ENCODE peak calls at places on chromosomes 11 and 22, in nine cellular contexts. One of them, this sample, is unnamed. For H3K4me1, the result is how much of the 10 kb centered on the place peaks cover.

GRCh38 chr22:44074286-44074984 is 50.3 kb downstream of the PARVB start:
- DNase-seq in A549: no peak
- DNase-seq in body of pancreas: no peak
- DNase-seq in IMR-90: no peak
- DNase-seq in astrocyte: no peak
- DNase-seq in thoracic aorta: no peak
- DNase-seq in pancreas: no peak
- DNase-seq in upper lobe of left lung: peak
- DNase-seq in colonic mucosa: no peak
- DNase-seq in this sample: no peak

GRCh38 chr11:74755395-74755995 is 6.8 kb downstream of the RNF169 start:
- DNase-seq in pancreas: no peak
- DNase-seq in colonic mucosa: no peak
- DNase-seq in body of pancreas: no peak
- DNase-seq in IMR-90: peak
- DNase-seq in astrocyte: peak
- DNase-seq in thoracic aorta: no peak
- DNase-seq in A549: no peak
- DNase-seq in upper lobe of left lung: no peak
- DNase-seq in this sample: no peak

GRCh38 chr22:47371263-47372090 is 609.0 kb downstream of the TBC1D22A start:
- DNase-seq in colonic mucosa: no peak
- DNase-seq in IMR-90: no peak
- DNase-seq in A549: no peak
- DNase-seq in upper lobe of left lung: no peak
- DNase-seq in thoracic aorta: no peak
- DNase-seq in body of pancreas: no peak
- DNase-seq in astrocyte: no peak
- DNase-seq in pancreas: peak
- DNase-seq in this sample: no peak

GRCh38 chr11:72738199-72739141 is 13.7 kb downstream of the ARAP1 start:
- DNase-seq in body of pancreas: no peak
- DNase-seq in upper lobe of left lung: no peak
- DNase-seq in thoracic aorta: no peak
- DNase-seq in astrocyte: no peak
- DNase-seq in colonic mucosa: no peak
- DNase-seq in IMR-90: peak
- DNase-seq in A549: no peak
- DNase-seq in pancreas: peak
- DNase-seq in this sample: peak

GRCh38 chr11:12716816-12717215 is 42.6 kb downstream of the TEAD1 start:
- DNase-seq in upper lobe of left lung: no peak
- DNase-seq in astrocyte: no peak
- DNase-seq in colonic mucosa: no peak
- DNase-seq in pancreas: no peak
- DNase-seq in thoracic aorta: no peak
- DNase-seq in A549: no peak
- DNase-seq in IMR-90: no peak
- DNase-seq in body of pancreas: no peak
- DNase-seq in this sample: no peak

GRCh38 chr11:43835104-43835503 is 45.5 kb upstream of the ALKBH3 start:
- DNase-seq in astrocyte: no peak
- DNase-seq in thoracic aorta: no peak
- DNase-seq in body of pancreas: peak
- DNase-seq in colonic mucosa: no peak
- DNase-seq in pancreas: no peak
- DNase-seq in upper lobe of left lung: no peak
- DNase-seq in A549: no peak
- DNase-seq in IMR-90: no peak
- DNase-seq in this sample: no peak

GRCh38 chr11:13970986-13971385 is 8.5 kb downstream of the SPON1 start:
- DNase-seq in IMR-90: no peak
- DNase-seq in upper lobe of left lung: no peak
- DNase-seq in A549: peak
- DNase-seq in colonic mucosa: peak
- DNase-seq in body of pancreas: no peak
- DNase-seq in astrocyte: no peak
- DNase-seq in pancreas: no peak
- DNase-seq in thoracic aorta: no peak
- DNase-seq in this sample: no peak

GRCh38 chr11:65883058-65883761 is 3.6 kb downstream of the CTSW start:
- DNase-seq in body of pancreas: no peak
- DNase-seq in pancreas: no peak
- DNase-seq in colonic mucosa: no peak
- DNase-seq in astrocyte: no peak
- DNase-seq in A549: no peak
- DNase-seq in thoracic aorta: no peak
- DNase-seq in upper lobe of left lung: no peak
- DNase-seq in IMR-90: no peak
- DNase-seq in this sample: peak

GRCh38 chr11:95363710-95364109 is 132.7 kb upstream of the SESN3 start:
- DNase-seq in thoracic aorta: no peak
- DNase-seq in A549: no peak
- DNase-seq in body of pancreas: no peak
- DNase-seq in astrocyte: no peak
- DNase-seq in pancreas: no peak
- DNase-seq in upper lobe of left lung: no peak
- DNase-seq in IMR-90: no peak
- DNase-seq in colonic mucosa: no peak
- DNase-seq in this sample: no peak

GRCh38 chr11:111378773-111379499 is at the start of gene POU2AF1:
- DNase-seq in IMR-90: peak
- DNase-seq in pancreas: no peak
- DNase-seq in body of pancreas: no peak
- DNase-seq in A549: no peak
- DNase-seq in astrocyte: peak
- DNase-seq in upper lobe of left lung: peak
- DNase-seq in thoracic aorta: no peak
- DNase-seq in colonic mucosa: no peak
- DNase-seq in this sample: no peak

GRCh38 chr11:120611576-120611975 is 100.0 kb downstream of the GRIK4 start:
- DNase-seq in upper lobe of left lung: no peak
- DNase-seq in thoracic aorta: no peak
- DNase-seq in pancreas: no peak
- DNase-seq in body of pancreas: no peak
- DNase-seq in IMR-90: no peak
- DNase-seq in astrocyte: no peak
- DNase-seq in colonic mucosa: no peak
- DNase-seq in A549: no peak
- DNase-seq in this sample: no peak

GRCh38 chr22:31083377-31083768 is 2.3 kb downstream of the SMTN start:
- DNase-seq in pancreas: peak
- DNase-seq in body of pancreas: peak
- DNase-seq in upper lobe of left lung: no peak
- DNase-seq in A549: no peak
- DNase-seq in thoracic aorta: no peak
- DNase-seq in IMR-90: no peak
- DNase-seq in astrocyte: no peak
- DNase-seq in colonic mucosa: peak
- DNase-seq in this sample: no peak

GRCh38 chr22:29524440-29525191 is 28.9 kb downstream of the THOC5 start:
- DNase-seq in upper lobe of left lung: no peak
- DNase-seq in thoracic aorta: no peak
- DNase-seq in astrocyte: peak
- DNase-seq in pancreas: no peak
- DNase-seq in colonic mucosa: peak
- DNase-seq in body of pancreas: peak
- DNase-seq in IMR-90: peak
- DNase-seq in A549: peak
- DNase-seq in this sample: peak

GRCh38 chr11:129109701-129110100 is 82.4 kb downstream of the ARHGAP32 start:
- DNase-seq in A549: no peak
- DNase-seq in thoracic aorta: no peak
- DNase-seq in body of pancreas: no peak
- DNase-seq in colonic mucosa: no peak
- DNase-seq in pancreas: no peak
- DNase-seq in astrocyte: no peak
- DNase-seq in IMR-90: no peak
- DNase-seq in upper lobe of left lung: no peak
- DNase-seq in this sample: no peak

GRCh38 chr22:28151241-28151640 is 232.2 kb upstream of the PITPNB start:
- DNase-seq in colonic mucosa: no peak
- DNase-seq in body of pancreas: no peak
- DNase-seq in pancreas: no peak
- DNase-seq in IMR-90: no peak
- DNase-seq in upper lobe of left lung: no peak
- DNase-seq in astrocyte: no peak
- DNase-seq in thoracic aorta: no peak
- DNase-seq in A549: no peak
- DNase-seq in this sample: no peak

GRCh38 chr22:24554316-24555159 is at the start of gene GUCD1:
- DNase-seq in pancreas: peak
- DNase-seq in thoracic aorta: no peak
- DNase-seq in A549: no peak
- DNase-seq in colonic mucosa: peak
- DNase-seq in astrocyte: peak
- DNase-seq in IMR-90: peak
- DNase-seq in upper lobe of left lung: no peak
- DNase-seq in body of pancreas: peak
- DNase-seq in this sample: peak

GRCh38 chr22:20299736-20300136 is 20.1 kb downstream of the DGCR6L start:
- DNase-seq in pancreas: peak
- DNase-seq in colonic mucosa: no peak
- DNase-seq in IMR-90: peak
- DNase-seq in body of pancreas: peak
- DNase-seq in upper lobe of left lung: no peak
- DNase-seq in astrocyte: no peak
- DNase-seq in A549: no peak
- DNase-seq in thoracic aorta: no peak
- DNase-seq in this sample: no peak

DNA sequence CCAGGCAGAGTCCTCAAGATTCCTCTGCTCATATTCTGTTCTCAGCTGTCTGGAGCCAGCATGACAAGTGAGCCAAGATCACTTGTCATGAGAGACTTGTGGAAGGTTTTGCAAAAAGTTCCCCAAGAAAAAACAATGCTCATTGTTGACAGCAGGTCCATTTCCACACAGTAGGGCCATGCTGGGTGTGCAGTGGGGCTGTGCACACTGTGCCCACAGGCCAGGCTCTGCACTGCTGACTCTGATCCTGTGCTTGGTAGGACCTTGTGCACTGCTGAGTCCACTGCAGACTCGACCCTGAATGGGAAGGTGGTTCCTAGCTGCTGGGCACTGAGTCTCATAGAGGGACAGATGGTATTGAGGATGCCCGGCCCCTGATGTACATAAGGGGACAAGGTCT is 33.9 kb upstream of the IGLL5 start:
- DNase-seq in pancreas: no peak
- DNase-seq in astrocyte: no peak
- DNase-seq in colonic mucosa: no peak
- DNase-seq in A549: no peak
- DNase-seq in body of pancreas: no peak
- DNase-seq in upper lobe of left lung: no peak
- DNase-seq in IMR-90: no peak
- DNase-seq in thoracic aorta: no peak
- DNase-seq in this sample: no peak
- H3K4me1 ChIP-seq in pancreas: under half
- H3K4me1 ChIP-seq in astrocyte: under half
- H3K4me1 ChIP-seq in colonic mucosa: under half
- H3K4me1 ChIP-seq in A549: under half
- H3K4me1 ChIP-seq in body of pancreas: under half
- H3K4me1 ChIP-seq in upper lobe of left lung: under half
- H3K4me1 ChIP-seq in IMR-90: under half
- H3K4me1 ChIP-seq in thoracic aorta: under half
- H3K4me1 ChIP-seq in this sample: under half

DNA sequence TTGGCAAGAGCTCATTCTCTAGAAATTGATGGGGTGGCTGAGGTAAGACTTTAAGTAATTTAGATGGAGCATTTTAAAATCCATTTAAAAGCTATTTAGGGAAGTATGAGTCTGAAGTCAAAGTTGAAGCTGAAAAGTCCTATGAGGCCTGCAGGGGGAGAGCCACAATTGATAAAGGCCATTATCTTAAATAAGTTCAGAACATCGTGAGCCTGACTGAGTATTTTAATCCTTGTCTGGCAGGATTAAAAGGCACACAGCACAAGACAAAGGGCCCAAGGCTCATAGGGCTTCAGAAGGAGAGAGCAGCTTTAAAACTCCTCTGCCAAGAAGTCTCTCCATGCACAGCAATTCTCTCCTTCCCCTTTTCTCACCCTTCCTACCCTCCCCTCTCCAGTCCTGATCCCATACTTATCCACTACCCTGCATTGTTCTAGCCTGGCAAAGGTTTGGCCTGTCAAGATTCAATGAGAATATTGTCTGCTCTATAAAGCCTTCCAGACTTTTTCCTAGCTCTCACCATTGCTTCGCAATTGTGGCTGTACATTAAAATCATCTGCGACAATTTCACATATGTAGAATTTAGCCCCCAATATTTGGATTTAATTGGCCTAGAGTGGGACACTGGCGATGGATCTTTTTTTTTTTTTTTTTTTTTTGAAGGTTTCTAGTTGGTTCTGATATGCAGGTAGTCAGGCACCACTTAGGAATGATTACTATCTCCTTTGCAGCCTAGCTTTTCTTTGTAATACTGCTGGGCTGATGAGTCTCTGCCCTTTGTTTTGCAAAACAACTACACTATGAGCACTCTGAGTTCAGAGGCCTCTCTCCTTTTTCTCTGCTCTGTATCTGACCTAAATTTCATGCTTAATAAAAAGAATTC is 1312.8 kb downstream of the FAM181B start:
- DNase-seq in body of pancreas: no peak
- DNase-seq in upper lobe of left lung: no peak
- DNase-seq in colonic mucosa: no peak
- DNase-seq in pancreas: no peak
- DNase-seq in astrocyte: no peak
- DNase-seq in A549: no peak
- DNase-seq in thoracic aorta: no peak
- DNase-seq in IMR-90: no peak
- DNase-seq in this sample: no peak
- TF ChIP-seq CTCF in body of pancreas: no peak
- TF ChIP-seq CTCF in upper lobe of left lung: no peak
- TF ChIP-seq CTCF in colonic mucosa: no peak
- TF ChIP-seq CTCF in pancreas: no peak
- TF ChIP-seq CTCF in astrocyte: no peak
- TF ChIP-seq CTCF in A549: no peak
- TF ChIP-seq CTCF in thoracic aorta: no peak
- TF ChIP-seq CTCF in IMR-90: no peak
- TF ChIP-seq CTCF in this sample: no peak

GRCh38 chr11:20367313-20367948 is 3.9 kb downstream of the HTATIP2 start:
- DNase-seq in IMR-90: peak
- DNase-seq in thoracic aorta: no peak
- DNase-seq in upper lobe of left lung: no peak
- DNase-seq in astrocyte: peak
- DNase-seq in body of pancreas: no peak
- DNase-seq in colonic mucosa: no peak
- DNase-seq in pancreas: no peak
- DNase-seq in A549: peak
- DNase-seq in this sample: no peak
- H3K4me1 ChIP-seq in IMR-90: under half
- H3K4me1 ChIP-seq in thoracic aorta: under half
- H3K4me1 ChIP-seq in upper lobe of left lung: under half
- H3K4me1 ChIP-seq in astrocyte: under half
- H3K4me1 ChIP-seq in body of pancreas: under half
- H3K4me1 ChIP-seq in colonic mucosa: under half
- H3K4me1 ChIP-seq in pancreas: under half
- H3K4me1 ChIP-seq in A549: half or more
- H3K4me1 ChIP-seq in this sample: half or more

DNA sequence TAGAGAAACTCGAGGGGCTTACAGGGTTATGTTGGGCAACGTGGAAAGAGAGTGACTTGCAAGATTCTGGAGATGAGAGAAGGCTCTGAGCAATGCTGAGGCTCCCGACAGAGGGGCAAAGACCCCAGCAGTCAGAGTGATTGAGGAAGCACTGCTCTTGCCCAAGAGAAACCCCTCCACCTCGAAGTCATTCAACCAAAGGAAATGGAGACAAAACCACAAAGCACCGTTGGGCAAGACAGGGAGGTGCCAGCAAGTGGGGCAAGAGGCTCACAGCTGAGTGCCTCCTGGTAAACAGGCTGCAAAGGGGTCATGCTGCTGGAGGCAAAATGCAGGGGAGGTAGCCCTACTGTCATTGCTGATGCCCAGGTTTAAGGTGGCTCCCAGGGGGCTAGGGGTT is 17.9 kb upstream of the MYH9 start:
- DNase-seq in thoracic aorta: no peak
- DNase-seq in pancreas: no peak
- DNase-seq in body of pancreas: no peak
- DNase-seq in IMR-90: no peak
- DNase-seq in colonic mucosa: no peak
- DNase-seq in upper lobe of left lung: no peak
- DNase-seq in A549: no peak
- DNase-seq in astrocyte: no peak
- DNase-seq in this sample: peak
- TF ChIP-seq CTCF in thoracic aorta: no peak
- TF ChIP-seq CTCF in pancreas: no peak
- TF ChIP-seq CTCF in body of pancreas: no peak
- TF ChIP-seq CTCF in IMR-90: no peak
- TF ChIP-seq CTCF in colonic mucosa: no peak
- TF ChIP-seq CTCF in upper lobe of left lung: no peak
- TF ChIP-seq CTCF in A549: no peak
- TF ChIP-seq CTCF in astrocyte: no peak
- TF ChIP-seq CTCF in this sample: no peak